ENCODE peak calls at places on chromosomes 2 and 18, in four cellular contexts. K is activated CD4-positive, alpha-beta T cell treated with anti-CD3 and anti-CD28 coated beads for 1 hour; B is RWPE1; O is CD4-positive, CD25-positive, alpha-beta regulatory T cell. H is an unnamed sample.

GRCh38 chr2:2507471-2507997 is 176.5 kb upstream of the MYT1L start:
- DNase-seq in K (no peak), B (no peak), O (no peak), H (no peak)

GRCh38 chr2:130385709-130386108 is 29.9 kb downstream of the PTPN18 start:
- DNase-seq in K (no peak), B (no peak), O (no peak), H (no peak)

GRCh38 chr2:203918264-203918663 is 18.3 kb upstream of the ICOS start:
- DNase-seq in K (no peak), B (no peak), O (no peak), H (no peak)

GRCh38 chr2:167144179-167144898 is 256.1 kb downstream of the XIRP2 start:
- DNase-seq in K (no peak), B (no peak), O (no peak), H (no peak)

GRCh38 chr2:85662899-85663683 is 4.9 kb downstream of the SFTPB start:
- DNase-seq in K (no peak), B (peak), O (no peak), H (peak)

GRCh38 chr2:68330691-68331090 is 10.9 kb upstream of the CNRIP1 start:
- DNase-seq in K (no peak), B (no peak), O (no peak), H (peak)

GRCh38 chr2:223928113-223929006 is 16.8 kb downstream of the WDFY1 start:
- DNase-seq in K (no peak), B (no peak), O (no peak), H (no peak)

GRCh38 chr18:70464343-70465114 is 175.7 kb downstream of the SOCS6 start:
- DNase-seq in K (peak), B (peak), O (peak), H (peak)

GRCh38 chr2:68317971-68318685 is 1.6 kb downstream of the CNRIP1 start:
- DNase-seq in K (no peak), B (no peak), O (no peak), H (no peak)

GRCh38 chr2:24454258-24454657 is 36.8 kb upstream of the NCOA1 start:
- DNase-seq in K (no peak), B (no peak), O (no peak), H (no peak)

GRCh38 chr2:69559696-69560482 is 83.7 kb downstream of the AAK1 start:
- DNase-seq in K (no peak), B (peak), O (peak), H (peak)

GRCh38 chr2:226687641-226688253 is 111.9 kb downstream of the IRS1 start:
- DNase-seq in K (no peak), B (no peak), O (no peak), H (no peak)

GRCh38 chr18:21930177-21930576 is 189.6 kb downstream of the MIB1 start:
- DNase-seq in K (no peak), B (no peak), O (no peak), H (no peak)

GRCh38 chr2:196515041-196515440 is 124.5 kb upstream of the CCDC150 start:
- DNase-seq in K (no peak), B (no peak), O (no peak), H (no peak)

GRCh38 chr2:241344925-241345651 is 11.0 kb upstream of the FARP2 start:
- DNase-seq in K (no peak), B (no peak), O (no peak), H (no peak)

GRCh38 chr2:240948086-240948485 is 42.0 kb downstream of the CROCC2 start:
- DNase-seq in K (no peak), B (no peak), O (no peak), H (no peak)

GRCh38 chr2:17748745-17749144 is 4.9 kb downstream of the SMC6 start:
- DNase-seq in K (no peak), B (no peak), O (no peak), H (no peak)

GRCh38 chr18:79533146-79533545 is 137.4 kb downstream of the NFATC1 start:
- DNase-seq in K (no peak), B (no peak), O (no peak), H (no peak)

GRCh38 chr2:149885468-149885867 is 297.9 kb upstream of the MMADHC start:
- DNase-seq in K (no peak), B (no peak), O (no peak), H (no peak)

GRCh38 chr2:29222381-29223179 is 107.4 kb downstream of the CLIP4 start:
- DNase-seq in K (no peak), B (no peak), O (no peak), H (no peak)

GRCh38 chr2:201618744-201619654 is 24.3 kb downstream of the TMEM237 start:
- DNase-seq in K (no peak), B (peak), O (peak), H (no peak)

GRCh38 chr2:233426619-233427342 is 72.5 kb downstream of the DGKD start:
- DNase-seq in K (no peak), B (no peak), O (peak), H (peak)

H was measured in RKO.